ENCODE peak calls at places on chromosome 2, in five cellular contexts. Q is LHCN-M2; Z is iris pigment epithelial cell; G is stimulated activated CD4-positive, alpha-beta T cell treated with anti-CD3 and anti-CD28 coated beads, TNF-alpha, amount 100 ng/mL, for 4 hours; F is OCI-LY7. O is an unnamed sample.

GRCh38 chr2:8674420-8675009 is 7.3 kb upstream of the ID2 start:
- DNase-seq in Q (peak), Z (no peak), G (no peak), F (no peak), O (no peak)

GRCh38 chr2:215728504-215729065 is 284.8 kb downstream of the MREG start:
- DNase-seq in Q (peak), Z (peak), G (no peak), F (no peak), O (peak)

GRCh38 chr2:37436324-37436723 is 91.9 kb downstream of the QPCT start:
- DNase-seq in Q (peak), Z (peak), G (no peak), F (no peak), O (peak)

GRCh38 chr2:73418343-73418742 is 32.7 kb downstream of the ALMS1 start:
- DNase-seq in Q (peak), Z (peak), G (no peak), F (no peak), O (no peak)

GRCh38 chr2:150274108-150274507 is 213.4 kb downstream of the RND3 start:
- DNase-seq in Q (no peak), Z (peak), G (no peak), F (no peak), O (no peak)

GRCh38 chr2:61950133-61950560 is 44.7 kb downstream of the COMMD1 start:
- DNase-seq in Q (no peak), Z (peak), G (no peak), F (no peak), O (no peak)

GRCh38 chr2:233227579-233227978 is 23.9 kb upstream of the ATG16L1 start:
- DNase-seq in Q (no peak), Z (no peak), G (no peak), F (no peak), O (no peak)

GRCh38 chr2:237488901-237489860 is 2.1 kb downstream of the MLPH start:
- DNase-seq in Q (peak), Z (no peak), G (no peak), F (no peak), O (no peak)

GRCh38 chr2:67476808-67477790 is 80.0 kb downstream of the ETAA1 start:
- DNase-seq in Q (peak), Z (peak), G (no peak), F (peak), O (peak)

GRCh38 chr2:38017836-38018235 is 58.1 kb downstream of the CYP1B1 start:
- DNase-seq in Q (no peak), Z (no peak), G (no peak), F (no peak), O (no peak)

GRCh38 chr2:18412980-18413793 is 147.3 kb downstream of the RDH14 start:
- DNase-seq in Q (peak), Z (peak), G (no peak), F (no peak), O (no peak)

GRCh38 chr2:99559075-99559662 is 69.4 kb upstream of the REV1 start:
- DNase-seq in Q (peak), Z (peak), G (peak), F (peak), O (peak)

GRCh38 chr2:129467012-129467779 is 512.3 kb upstream of the RAB6C start:
- DNase-seq in Q (no peak), Z (no peak), G (no peak), F (no peak), O (no peak)

GRCh38 chr2:202754936-202755335 is 116.6 kb downstream of the ICA1L start:
- DNase-seq in Q (no peak), Z (peak), G (no peak), F (no peak), O (no peak)

GRCh38 chr2:120871881-120872620 is 136.4 kb downstream of the GLI2 start:
- DNase-seq in Q (no peak), Z (no peak), G (no peak), F (no peak), O (no peak)

GRCh38 chr2:102313025-102313424 is 1.7 kb downstream of the IL1RL1 start:
- DNase-seq in Q (peak), Z (peak), G (no peak), F (no peak), O (no peak)

GRCh38 chr2:107712857-107713256 is 113.8 kb upstream of the RGPD4 start:
- DNase-seq in Q (peak), Z (peak), G (no peak), F (no peak), O (no peak)

GRCh38 chr2:236753611-236754010 is 184.0 kb downstream of the ACKR3 start:
- DNase-seq in Q (no peak), Z (no peak), G (no peak), F (peak), O (no peak)

GRCh38 chr2:127770973-127771735 is 39.8 kb downstream of the WDR33 start:
- DNase-seq in Q (peak), Z (peak), G (no peak), F (no peak), O (no peak)

GRCh38 chr2:51158236-51158635 is 126.3 kb upstream of the NRXN1 start:
- DNase-seq in Q (no peak), Z (no peak), G (no peak), F (no peak), O (no peak)

GRCh38 chr2:27407798-27408491 is 1.4 kb downstream of the PPM1G start:
- DNase-seq in Q (peak), Z (peak), G (no peak), F (peak), O (peak)

GRCh38 chr2:59824314-59824713 is 729.1 kb downstream of the BCL11A start:
- DNase-seq in Q (no peak), Z (no peak), G (no peak), F (no peak), O (no peak)

GRCh38 chr2:241673797-241674725 is 12.6 kb downstream of the DTYMK start:
- DNase-seq in Q (peak), Z (no peak), G (no peak), F (no peak), O (no peak)